ENCODE peak calls at places on chromosome 18, in ten cellular contexts. G, P, A, U, X, E, L, O, R and H are unnamed samples.

GRCh38 chr18:36066001-36066400 is 1.4 kb downstream of the RPRD1A start:
- DNase-seq in O (peak), U (no peak), L (no peak), E (no peak), P (peak), X (no peak), G (no peak), R (no peak), A (no peak), H (peak)

GRCh38 chr18:3319399-3319798 is 57.5 kb downstream of the MYL12B start:
- DNase-seq in P (peak), L (no peak), R (no peak), G (no peak), U (no peak), E (no peak), X (no peak), O (peak), A (no peak), H (no peak)

GRCh38 chr18:35005963-35006577 is 35.1 kb upstream of the MAPRE2 start:
- DNase-seq in O (peak), U (no peak), X (no peak), E (no peak), R (no peak), L (peak), P (peak), A (peak), G (peak), H (peak)

GRCh38 chr18:11115268-11115667 is 34.1 kb downstream of the PIEZO2 start:
- DNase-seq in P (peak), R (no peak), U (no peak), E (no peak), A (no peak), O (peak), L (no peak), X (no peak), G (no peak), H (peak)

GRCh38 chr18:468841-469796 is 31.4 kb downstream of the COLEC12 start:
- DNase-seq in U (no peak), O (no peak), E (no peak), G (no peak), R (peak), X (no peak), L (no peak), A (peak), P (no peak), H (no peak)

GRCh38 chr18:41126541-41127235 is 828.3 kb upstream of the PIK3C3 start:
- DNase-seq in P (peak), E (no peak), O (peak), G (no peak), L (no peak), R (no peak), X (peak), A (no peak), U (no peak), H (peak)

GRCh38 chr18:55318864-55319516 is 269.0 kb downstream of the TCF4 start:
- DNase-seq in U (no peak), G (no peak), R (no peak), P (peak), L (no peak), O (peak), X (no peak), A (no peak), E (no peak), H (peak)

GRCh38 chr18:36544036-36544725 is 246.7 kb downstream of the FHOD3 start:
- DNase-seq in R (no peak), A (no peak), U (peak), X (no peak), L (no peak), E (no peak), O (peak), P (peak), G (no peak), H (no peak)

GRCh38 chr18:51009071-51009470 is 20.9 kb upstream of the SMAD4 start:
- DNase-seq in R (peak), U (peak), G (no peak), L (no peak), A (no peak), O (peak), X (no peak), E (no peak), P (peak), H (no peak)

GRCh38 chr18:63924551-63924950 is 16.8 kb downstream of the SERPINB10 start:
- DNase-seq in A (no peak), X (peak), P (peak), O (no peak), G (no peak), L (no peak), E (no peak), U (no peak), R (no peak), H (peak)

GRCh38 chr18:32454667-32455066 is 16.0 kb downstream of the GAREM1 start:
- DNase-seq in X (no peak), O (peak), G (no peak), P (no peak), L (no peak), U (no peak), A (no peak), E (no peak), R (no peak), H (no peak)

GRCh38 chr18:8719192-8719591 is 13.8 kb downstream of the MTCL1 start:
- DNase-seq in A (no peak), O (no peak), X (no peak), R (no peak), E (no peak), G (no peak), L (no peak), U (no peak), P (peak), H (peak)

GRCh38 chr18:80095414-80095813 is 13.6 kb upstream of the ADNP2 start:
- DNase-seq in U (no peak), X (no peak), E (no peak), R (no peak), G (no peak), O (no peak), A (no peak), L (no peak), P (no peak), H (no peak)

GRCh38 chr18:55275042-55275897 is 312.7 kb downstream of the TCF4 start:
- DNase-seq in E (no peak), L (no peak), U (no peak), X (no peak), G (no peak), R (no peak), A (peak), O (peak), P (peak), H (peak)

GRCh38 chr18:3494569-3494968 is 44.6 kb downstream of the TGIF1 start:
- DNase-seq in G (no peak), L (no peak), A (peak), X (no peak), O (no peak), U (no peak), E (no peak), R (no peak), P (no peak), H (no peak)

GRCh38 chr18:22817844-22818243 is 115.3 kb upstream of the RBBP8 start:
- DNase-seq in E (no peak), A (no peak), X (no peak), G (no peak), U (no peak), O (peak), R (no peak), P (peak), L (peak), H (no peak)

GRCh38 chr18:79856119-79857080 is 58.7 kb downstream of the KCNG2 start:
- DNase-seq in A (peak), G (peak), E (no peak), R (peak), O (peak), L (no peak), X (no peak), P (peak), U (no peak), H (peak)

GRCh38 chr18:9653390-9653789 is 39.0 kb upstream of the PPP4R1 start:
- DNase-seq in P (no peak), G (no peak), U (peak), L (no peak), X (no peak), R (no peak), A (no peak), O (peak), E (no peak), H (no peak)

GRCh38 chr18:23353459-23353858 is 99.6 kb upstream of the RIOK3 start:
- DNase-seq in L (no peak), G (no peak), O (no peak), A (no peak), R (no peak), P (no peak), U (no peak), E (no peak), X (no peak), H (no peak)

GRCh38 chr18:5983479-5983878 is 88.2 kb upstream of the TMEM200C start:
- DNase-seq in P (no peak), R (no peak), L (no peak), A (no peak), X (no peak), E (no peak), U (no peak), O (no peak), G (no peak), H (no peak)

GRCh38 chr18:47174545-47175116 is 1.5 kb downstream of the IER3IP1 start:
- DNase-seq in A (no peak), R (no peak), G (no peak), E (no peak), P (no peak), L (no peak), X (no peak), O (no peak), U (no peak), H (no peak)

GRCh38 chr18:8706981-8707940 is 1.9 kb downstream of the MTCL1 start:
- DNase-seq in A (peak), G (no peak), U (peak), E (no peak), R (peak), L (peak), P (peak), O (peak), X (no peak), H (peak)

GRCh38 chr18:43571078-43571689 is 293.9 kb upstream of the SYT4 start:
- DNase-seq in P (peak), X (no peak), G (peak), R (peak), O (peak), A (peak), U (peak), L (peak), E (no peak), H (peak)

GRCh38 chr18:62045316-62045715 is 141.5 kb downstream of the PIGN start:
- DNase-seq in X (no peak), O (no peak), P (no peak), L (no peak), U (no peak), E (no peak), R (no peak), G (no peak), A (no peak), H (no peak)

GRCh38 chr18:47756364-47757016 is 174.0 kb downstream of the SMAD2 start:
- DNase-seq in U (peak), G (no peak), L (peak), O (peak), X (no peak), R (peak), E (no peak), A (peak), P (peak), H (peak)

GRCh38 chr18:49561377-49562193 is at the start of gene LIPG:
- DNase-seq in R (peak), E (no peak), X (no peak), L (peak), U (peak), A (no peak), O (peak), G (peak), P (peak), H (peak)

GRCh38 chr18:28834889-28835288 is 658.0 kb upstream of the CDH2 start:
- DNase-seq in X (no peak), P (peak), G (no peak), E (no peak), O (peak), U (no peak), R (no peak), A (no peak), L (no peak), H (peak)

GRCh38 chr18:11800947-11801346 is 50.3 kb upstream of the CHMP1B start:
- DNase-seq in E (no peak), P (no peak), L (no peak), G (no peak), X (no peak), U (no peak), A (no peak), O (no peak), R (no peak), H (no peak)

GRCh38 chr18:52348209-52348608 is 8.2 kb downstream of the DCC start:
- DNase-seq in R (peak), P (peak), X (no peak), E (no peak), L (no peak), A (peak), O (peak), G (no peak), U (no peak), H (no peak)

GRCh38 chr18:63477972-63478371 is 1.2 kb downstream of the SERPINB5 start:
- DNase-seq in A (no peak), U (no peak), P (no peak), X (no peak), E (no peak), R (no peak), O (peak), L (no peak), G (no peak), H (peak)

GRCh38 chr18:46182633-46183401 is 78.6 kb downstream of the HAUS1 start:
- DNase-seq in L (peak), G (no peak), U (no peak), P (peak), E (no peak), X (no peak), O (no peak), A (no peak), R (no peak), H (peak)

GRCh38 chr18:23881778-23882177 is 132.8 kb upstream of the TTC39C start:
- DNase-seq in O (no peak), P (no peak), G (no peak), A (no peak), U (peak), L (no peak), X (no peak), R (peak), E (no peak), H (no peak)

GRCh38 chr18:12087483-12087960 is 6.1 kb upstream of the ANKRD62 start:
- DNase-seq in O (no peak), U (no peak), A (no peak), X (no peak), E (no peak), P (no peak), L (no peak), R (no peak), G (no peak), H (no peak)

GRCh38 chr18:39748727-39749126 is 2183.1 kb upstream of the CELF4 start:
- DNase-seq in P (no peak), X (no peak), O (no peak), G (no peak), U (no peak), R (no peak), A (no peak), E (no peak), L (no peak), H (no peak)
- H3K4me3 ChIP-seq in P (no peak), X (no peak), O (no peak), G (no peak), U (no peak), R (no peak), A (no peak), E (no peak), L (no peak), H (no peak)

GRCh38 chr18:77096031-77096371 is 36.6 kb downstream of the MBP start:
- DNase-seq in E (no peak), O (no peak), X (no peak), G (no peak), P (no peak), L (no peak), A (no peak), U (no peak), R (no peak), H (no peak)

GRCh38 chr18:77098033-77098432 is 34.5 kb downstream of the MBP start:
- DNase-seq in G (no peak), X (no peak), P (peak), L (no peak), A (no peak), U (no peak), O (no peak), R (no peak), E (no peak), H (peak)

GRCh38 chr18:77095356-77096030 is 37.1 kb downstream of the MBP start:
- DNase-seq in E (no peak), O (no peak), A (no peak), U (no peak), X (no peak), G (no peak), P (no peak), L (no peak), R (no peak), H (peak)

GRCh38 chr18:77098554-77099174 is 33.9 kb downstream of the MBP start:
- DNase-seq in U (no peak), G (no peak), P (no peak), A (peak), L (no peak), O (no peak), E (no peak), R (no peak), X (no peak), H (peak)

DNA sequence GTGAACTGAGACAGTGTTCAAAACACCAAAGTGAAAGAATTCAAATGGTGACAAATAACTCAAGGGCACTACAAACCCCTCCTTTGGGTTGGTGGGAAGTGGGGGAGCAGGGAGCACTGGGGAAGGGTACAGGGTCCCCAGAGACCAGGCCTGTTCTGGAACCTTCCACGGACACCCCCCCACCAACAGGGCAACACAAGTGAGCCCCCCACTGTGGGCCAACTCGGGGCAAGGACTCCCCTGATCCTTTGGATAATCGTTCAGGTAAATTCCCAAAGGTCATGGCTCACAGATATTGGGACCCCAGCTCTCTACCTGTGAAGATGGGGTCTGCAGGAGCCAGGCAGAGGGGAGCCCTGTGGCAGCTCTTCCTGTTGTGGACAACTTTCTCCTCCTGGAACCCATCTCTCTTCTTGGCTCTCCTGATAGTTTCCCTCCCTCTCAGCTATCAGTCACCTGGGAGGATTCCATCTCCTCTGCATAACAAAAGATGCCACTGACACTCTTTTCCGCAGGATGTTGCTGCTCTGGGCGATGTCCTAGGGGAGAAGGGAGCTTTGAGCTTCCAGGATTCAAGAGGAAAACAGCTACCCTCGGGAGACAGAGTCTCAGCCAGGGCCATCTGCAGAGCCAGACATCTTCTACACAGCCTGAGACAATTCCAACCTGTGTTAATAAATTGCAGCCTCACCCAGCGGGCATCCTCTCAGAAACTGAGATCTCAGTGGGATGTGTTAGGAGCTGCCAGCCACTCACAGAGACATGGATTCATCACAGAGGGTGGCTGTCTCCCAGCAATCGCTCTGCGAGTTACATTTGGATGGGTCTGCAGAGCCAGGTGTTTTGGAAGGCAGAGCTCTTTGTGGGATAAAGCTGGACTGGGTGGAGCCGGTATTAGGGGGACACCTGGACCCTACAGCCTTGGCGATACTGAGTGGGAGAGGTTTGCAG is 35.4 kb downstream of the MBP start:
- DNase-seq in X (no peak), E (no peak), L (no peak), P (no peak), U (no peak), R (no peak), G (no peak), A (no peak), O (no peak), H (no peak)
- H3K4me3 ChIP-seq in X (no peak), E (no peak), L (no peak), P (no peak), U (no peak), R (no peak), G (no peak), A (no peak), O (no peak), H (no peak)

DNA sequence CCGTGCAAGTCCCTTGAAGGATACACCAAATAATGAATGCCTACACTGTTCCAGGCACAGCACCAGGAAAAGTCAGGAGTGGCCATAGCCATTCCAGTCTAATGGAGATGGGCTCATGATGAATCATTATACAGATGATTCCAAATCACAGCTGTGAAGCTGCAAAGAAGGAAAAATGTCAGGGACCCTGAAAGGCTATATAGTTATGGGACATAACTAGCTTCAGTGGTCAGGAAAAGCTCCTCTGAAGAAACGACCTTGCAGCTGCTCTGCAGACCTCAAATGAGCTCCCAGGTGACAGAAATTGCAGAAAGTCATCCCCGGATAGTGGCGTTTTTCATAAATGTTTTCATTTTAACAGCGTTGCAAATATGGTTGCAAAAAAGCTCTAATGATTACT is 200.8 kb downstream of the PTGR3 start:
- DNase-seq in O (no peak), E (no peak), G (no peak), X (no peak), A (no peak), P (no peak), R (no peak), U (no peak), L (no peak), H (no peak)
- H3K4me3 ChIP-seq in O (no peak), E (no peak), G (no peak), X (no peak), A (no peak), P (no peak), R (no peak), U (no peak), L (no peak), H (no peak)

DNA sequence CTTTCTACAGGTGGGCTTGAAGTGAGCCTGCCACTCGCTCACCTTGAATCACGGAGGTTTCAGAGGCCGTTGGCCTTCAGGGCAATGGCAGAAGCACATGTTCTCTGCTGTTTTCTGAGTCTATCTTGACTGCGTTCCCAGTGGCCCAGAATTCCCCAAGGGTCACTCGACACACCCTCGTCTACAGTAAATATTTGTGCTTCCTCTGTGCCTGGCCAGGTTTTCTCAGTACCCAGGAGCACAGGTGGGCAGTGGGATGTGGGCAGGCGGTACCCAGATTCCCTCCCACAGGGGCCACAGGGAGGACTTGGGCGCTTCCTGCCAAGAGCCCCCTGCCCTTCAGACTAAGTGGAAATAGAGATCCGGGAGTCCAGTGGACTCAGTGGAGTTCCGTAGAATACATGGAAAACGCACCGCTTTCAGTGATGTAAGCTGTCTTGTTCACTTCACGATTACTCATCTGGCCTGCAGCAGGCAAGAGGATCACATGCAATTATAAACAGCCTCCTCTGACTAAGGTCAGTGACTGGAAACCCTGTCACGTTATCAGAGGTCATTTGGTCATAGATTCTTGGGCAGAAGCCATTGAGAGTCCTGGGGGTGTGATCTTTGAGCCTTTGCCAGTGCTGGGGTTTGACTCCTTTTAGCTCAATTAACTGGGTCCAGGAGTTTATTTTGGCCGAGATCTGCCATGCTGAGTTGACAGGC is 179.8 kb downstream of the NEDD4L start:
- DNase-seq in G (no peak), A (no peak), U (peak), R (no peak), X (no peak), E (no peak), P (peak), L (no peak), O (peak), H (peak)
- H3K4me3 ChIP-seq in G (peak), A (no peak), U (no peak), R (no peak), X (peak), E (peak), P (no peak), L (no peak), O (no peak), H (no peak)